ENCODE peak calls at places on chromosomes 13 and 19, in five cellular contexts. W, I, A, S and R are unnamed samples.
A peak's percentile ranks its signal among the peaks of the same experiment; 100 is the strongest.

GRCh38 chr13:94416454-94417080 is 62.9 kb downstream of the DCT start:
- DNase-seq in W (peak; percentile 84), I (peak; percentile 57), A (peak; percentile 56), S (peak; percentile 33), R (peak; percentile 40)

GRCh38 chr19:44575116-44575700 is 38.2 kb upstream of the IGSF23 start:
- DNase-seq in W (no peak), I (no peak), A (peak; percentile 27), S (no peak), R (no peak)

GRCh38 chr13:23654111-23655110 is 84.2 kb downstream of the TNFRSF19 start:
- DNase-seq in W (no peak), I (no peak), A (no peak), S (peak; percentile 49), R (no peak)

GRCh38 chr19:16645140-16645539 is 14.8 kb downstream of the SMIM7 start:
- DNase-seq in W (no peak), I (no peak), A (no peak), S (no peak), R (no peak)

GRCh38 chr19:37931941-37932655 is 25.1 kb downstream of the SIPA1L3 start:
- DNase-seq in W (peak; percentile 81), I (peak; percentile 70), A (peak; percentile 29), S (peak; percentile 86), R (peak; percentile 70)

GRCh38 chr13:67736646-67737420 is 506.7 kb upstream of the PCDH9 start:
- DNase-seq in W (peak; percentile 61), I (peak; percentile 67), A (peak; percentile 3), S (peak; percentile 77), R (peak; percentile 36)

GRCh38 chr13:20997301-20998061 is 63.9 kb downstream of the LATS2 start:
- DNase-seq in W (peak; percentile 50), I (peak; percentile 19), A (peak; percentile 89), S (peak; percentile 91), R (no peak)

GRCh38 chr13:60583911-60584753 is 187.1 kb downstream of the TDRD3 start:
- DNase-seq in W (peak; percentile 93), I (peak; percentile 84), A (no peak), S (peak; percentile 39), R (no peak)

GRCh38 chr13:33918199-33918932 is 100.4 kb downstream of the RFC3 start:
- DNase-seq in W (no peak), I (no peak), A (peak; percentile 3), S (peak; percentile 72), R (no peak)

GRCh38 chr19:39563408-39563807 is 23.4 kb upstream of the EID2 start:
- DNase-seq in W (no peak), I (peak; percentile 21), A (peak; percentile 25), S (no peak), R (no peak)

GRCh38 chr13:36736119-36736726 is 62.4 kb downstream of the SERTM1 start:
- DNase-seq in W (no peak), I (no peak), A (peak; percentile 80), S (peak; percentile 54), R (peak; percentile 44)

GRCh38 chr19:47256688-47257410 is 524 bp downstream of the CCDC9 start:
- DNase-seq in W (peak; percentile 100), I (peak; percentile 98), A (peak; percentile 100), S (peak; percentile 99), R (peak; percentile 99)

GRCh38 chr19:46015080-46015960 is 7.5 kb downstream of the PGLYRP1 start:
- DNase-seq in W (peak; percentile 94), I (peak; percentile 70), A (peak; percentile 40), S (peak; percentile 32), R (peak; percentile 82)

GRCh38 chr13:32852568-32852967 is 163.7 kb upstream of the KL start:
- DNase-seq in W (no peak), I (no peak), A (no peak), S (peak; percentile 22), R (no peak)

GRCh38 chr19:43488179-43488578 is 16.4 kb downstream of the PHLDB3 start:
- DNase-seq in W (no peak), I (no peak), A (no peak), S (no peak), R (no peak)

GRCh38 chr19:42402376-42403116 is 12.4 kb upstream of the CNFN start:
- DNase-seq in W (no peak), I (no peak), A (no peak), S (no peak), R (no peak)

GRCh38 chr13:98068511-98068910 is 74.4 kb upstream of the FARP1 start:
- DNase-seq in W (no peak), I (no peak), A (peak; percentile 79), S (no peak), R (no peak)

GRCh38 chr13:37806666-37807065 is 62.9 kb downstream of the TRPC4 start:
- DNase-seq in W (no peak), I (no peak), A (no peak), S (no peak), R (no peak)

GRCh38 chr13:81138353-81138995 is 797.5 kb upstream of the SPRY2 start:
- DNase-seq in W (no peak), I (no peak), A (no peak), S (no peak), R (no peak)

GRCh38 chr13:81133066-81133465 is 792.1 kb upstream of the SPRY2 start:
- DNase-seq in W (no peak), I (no peak), A (no peak), S (peak; percentile 56), R (no peak)
- H2BK12ac ChIP-seq in W (no peak overlapping the region), I (no peak overlapping the region), A (no peak overlapping the region), S (no peak overlapping the region), R (no peak overlapping the region)

DNA sequence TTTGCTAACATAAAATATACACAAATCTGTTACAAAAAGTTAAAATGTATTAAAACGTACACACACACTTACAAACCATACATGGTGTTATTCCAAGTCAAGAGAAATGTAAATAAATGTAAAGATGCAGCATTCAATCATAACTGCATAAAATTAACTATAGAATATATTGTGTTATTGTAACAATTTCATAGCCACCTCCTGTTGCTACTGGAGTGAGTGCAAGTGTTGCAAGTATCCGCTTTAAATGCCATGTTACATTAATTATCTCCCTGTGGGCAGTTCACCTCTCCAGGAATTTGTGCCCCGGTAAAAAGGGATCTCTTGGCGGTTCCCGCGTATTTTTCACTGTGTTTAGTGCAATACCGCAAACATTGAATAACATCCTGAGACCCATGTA is 3.5 kb upstream of the INSR start:
- DNase-seq in W (no peak), I (no peak), A (no peak), S (no peak), R (no peak)
- H2BK12ac ChIP-seq in W (no peak overlapping the region), I (no peak overlapping the region), A (no peak overlapping the region), S (no peak overlapping the region), R (no peak overlapping the region)

GRCh38 chr13:111972261-111972780 is 94.6 kb upstream of the SOX1 start:
- DNase-seq in W (peak; percentile 42), I (no peak), A (no peak), S (no peak), R (no peak)
- H2BK12ac ChIP-seq in W (no peak overlapping the region), I (no peak overlapping the region), A (no peak overlapping the region), S (no peak overlapping the region), R (no peak overlapping the region)

GRCh38 chr13:110936519-110936918 is 21.6 kb upstream of the ANKRD10 start:
- DNase-seq in W (no peak), I (no peak), A (no peak), S (no peak), R (no peak)

GRCh38 chr13:110937511-110938303 is 22.8 kb upstream of the ANKRD10 start:
- DNase-seq in W (no peak), I (no peak), A (no peak), S (no peak), R (no peak)

GRCh38 chr13:110929104-110929777 is 14.4 kb upstream of the ANKRD10 start:
- DNase-seq in W (no peak), I (no peak), A (no peak), S (no peak), R (no peak)

DNA sequence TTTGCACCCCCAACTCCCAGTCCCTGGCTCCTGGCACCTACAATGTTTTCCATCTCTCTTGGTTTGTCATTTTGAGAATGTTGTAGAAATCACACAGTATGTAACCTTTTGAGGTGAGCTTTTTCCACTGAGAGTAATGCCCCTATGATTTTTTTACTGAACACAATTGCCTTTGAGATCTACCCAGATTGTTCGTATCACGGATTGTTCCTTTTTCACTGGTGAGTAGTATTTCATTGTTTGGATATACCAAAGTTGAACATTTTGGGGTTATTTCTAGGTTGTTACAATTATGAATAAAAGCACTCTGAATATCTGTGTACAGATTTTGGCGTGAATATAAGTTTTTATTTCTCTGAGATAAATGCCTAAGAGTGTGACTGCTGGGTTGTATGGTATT is 17.7 kb upstream of the ANKRD10 start:
- DNase-seq in W (no peak), I (no peak), A (no peak), S (no peak), R (no peak)
- H2BK12ac ChIP-seq in W (no peak overlapping the region), I (no peak overlapping the region), A (no peak overlapping the region), S (no peak overlapping the region), R (no peak overlapping the region)